ENCODE peak calls at places on chromosomes 4 and X, in nine cellular contexts. One of them, this sample, is unnamed.

GRCh38 chr4:33073811-33074210 is 2353.6 kb downstream of the PCDH7 start:
- DNase-seq in GM12878: no peak
- DNase-seq in HCT116: no peak
- DNase-seq in mammary epithelial cell: no peak
- DNase-seq in astrocyte: peak
- DNase-seq in GM23248: peak
- DNase-seq in PC-3: peak
- DNase-seq in fibroblast of lung: peak
- DNase-seq in DND-41: no peak
- DNase-seq in this sample: no peak

GRCh38 chr4:141702472-141703182 is 66.2 kb downstream of the IL15 start:
- DNase-seq in GM23248: no peak
- DNase-seq in GM12878: no peak
- DNase-seq in PC-3: peak
- DNase-seq in mammary epithelial cell: no peak
- DNase-seq in HCT116: peak
- DNase-seq in astrocyte: no peak
- DNase-seq in fibroblast of lung: peak
- DNase-seq in DND-41: no peak
- DNase-seq in this sample: peak

GRCh38 chr4:147054241-147054902 is 108.7 kb upstream of the TTC29 start:
- DNase-seq in mammary epithelial cell: no peak
- DNase-seq in DND-41: no peak
- DNase-seq in PC-3: peak
- DNase-seq in astrocyte: peak
- DNase-seq in HCT116: no peak
- DNase-seq in GM23248: no peak
- DNase-seq in fibroblast of lung: peak
- DNase-seq in GM12878: no peak
- DNase-seq in this sample: peak

GRCh38 chrX:109934434-109934833 is 68.5 kb upstream of the TMEM164 start:
- DNase-seq in PC-3: no peak
- DNase-seq in mammary epithelial cell: no peak
- DNase-seq in GM23248: peak
- DNase-seq in fibroblast of lung: peak
- DNase-seq in HCT116: no peak
- DNase-seq in astrocyte: peak
- DNase-seq in DND-41: no peak
- DNase-seq in GM12878: no peak
- DNase-seq in this sample: no peak

GRCh38 chrX:10467793-10468192 is 152.6 kb downstream of the MID1 start:
- DNase-seq in HCT116: no peak
- DNase-seq in fibroblast of lung: peak
- DNase-seq in DND-41: no peak
- DNase-seq in mammary epithelial cell: no peak
- DNase-seq in GM12878: no peak
- DNase-seq in GM23248: peak
- DNase-seq in PC-3: no peak
- DNase-seq in astrocyte: peak
- DNase-seq in this sample: no peak

GRCh38 chr4:41257901-41258300 is 1.2 kb downstream of the UCHL1 start:
- DNase-seq in fibroblast of lung: peak
- DNase-seq in PC-3: no peak
- DNase-seq in GM23248: no peak
- DNase-seq in mammary epithelial cell: no peak
- DNase-seq in HCT116: no peak
- DNase-seq in GM12878: no peak
- DNase-seq in DND-41: no peak
- DNase-seq in astrocyte: no peak
- DNase-seq in this sample: peak

GRCh38 chr4:2852481-2852881 is 8.8 kb downstream of the ADD1 start:
- DNase-seq in HCT116: no peak
- DNase-seq in DND-41: peak
- DNase-seq in mammary epithelial cell: no peak
- DNase-seq in PC-3: no peak
- DNase-seq in GM23248: peak
- DNase-seq in astrocyte: no peak
- DNase-seq in GM12878: peak
- DNase-seq in fibroblast of lung: no peak
- DNase-seq in this sample: no peak

GRCh38 chrX:15873566-15873965 is 19.0 kb upstream of the AP1S2 start:
- DNase-seq in PC-3: no peak
- DNase-seq in HCT116: no peak
- DNase-seq in GM23248: no peak
- DNase-seq in DND-41: no peak
- DNase-seq in GM12878: no peak
- DNase-seq in astrocyte: peak
- DNase-seq in fibroblast of lung: peak
- DNase-seq in mammary epithelial cell: peak
- DNase-seq in this sample: no peak

GRCh38 chrX:105823092-105823454 is 734 bp downstream of the NRK start:
- DNase-seq in GM12878: no peak
- DNase-seq in PC-3: no peak
- DNase-seq in DND-41: no peak
- DNase-seq in GM23248: no peak
- DNase-seq in fibroblast of lung: no peak
- DNase-seq in mammary epithelial cell: no peak
- DNase-seq in HCT116: no peak
- DNase-seq in astrocyte: no peak
- DNase-seq in this sample: no peak

GRCh38 chrX:105822138-105823091 is at the start of gene NRK:
- DNase-seq in fibroblast of lung: peak
- DNase-seq in astrocyte: peak
- DNase-seq in DND-41: no peak
- DNase-seq in GM23248: no peak
- DNase-seq in mammary epithelial cell: no peak
- DNase-seq in PC-3: no peak
- DNase-seq in HCT116: no peak
- DNase-seq in GM12878: no peak
- DNase-seq in this sample: no peak

GRCh38 chrX:105820247-105820646 is 2.1 kb upstream of the NRK start:
- DNase-seq in HCT116: no peak
- DNase-seq in GM12878: no peak
- DNase-seq in fibroblast of lung: no peak
- DNase-seq in PC-3: no peak
- DNase-seq in DND-41: no peak
- DNase-seq in astrocyte: no peak
- DNase-seq in GM23248: no peak
- DNase-seq in mammary epithelial cell: no peak
- DNase-seq in this sample: no peak

GRCh38 chrX:105816517-105816916 is 5.8 kb upstream of the NRK start:
- DNase-seq in HCT116: no peak
- DNase-seq in astrocyte: no peak
- DNase-seq in GM23248: no peak
- DNase-seq in GM12878: no peak
- DNase-seq in mammary epithelial cell: no peak
- DNase-seq in PC-3: no peak
- DNase-seq in fibroblast of lung: no peak
- DNase-seq in DND-41: no peak
- DNase-seq in this sample: no peak

GRCh38 chrX:105821471-105822081 is 763 bp upstream of the NRK start:
- DNase-seq in PC-3: peak
- DNase-seq in GM12878: no peak
- DNase-seq in GM23248: no peak
- DNase-seq in astrocyte: peak
- DNase-seq in fibroblast of lung: peak
- DNase-seq in HCT116: no peak
- DNase-seq in DND-41: no peak
- DNase-seq in mammary epithelial cell: no peak
- DNase-seq in this sample: no peak
- TF ChIP-seq EZH2 in PC-3: no peak
- TF ChIP-seq EZH2 in GM12878: no peak
- TF ChIP-seq EZH2 in GM23248: no peak
- TF ChIP-seq EZH2 in astrocyte: peak
- TF ChIP-seq EZH2 in fibroblast of lung: no peak
- TF ChIP-seq EZH2 in HCT116: no peak
- TF ChIP-seq EZH2 in DND-41: no peak
- TF ChIP-seq EZH2 in mammary epithelial cell: no peak
- TF ChIP-seq EZH2 in this sample: no peak

GRCh38 chr4:185387957-185388356 is 7.8 kb downstream of the LRP2BP start:
- DNase-seq in fibroblast of lung: no peak
- DNase-seq in GM12878: no peak
- DNase-seq in PC-3: no peak
- DNase-seq in astrocyte: no peak
- DNase-seq in mammary epithelial cell: no peak
- DNase-seq in HCT116: no peak
- DNase-seq in GM23248: no peak
- DNase-seq in DND-41: no peak
- DNase-seq in this sample: no peak

GRCh38 chr4:185382754-185383153 is 13.0 kb downstream of the LRP2BP start:
- DNase-seq in GM23248: no peak
- DNase-seq in fibroblast of lung: no peak
- DNase-seq in HCT116: no peak
- DNase-seq in mammary epithelial cell: no peak
- DNase-seq in DND-41: no peak
- DNase-seq in astrocyte: no peak
- DNase-seq in PC-3: no peak
- DNase-seq in GM12878: no peak
- DNase-seq in this sample: no peak

GRCh38 chr4:185384061-185384460 is 11.7 kb downstream of the LRP2BP start:
- DNase-seq in GM23248: no peak
- DNase-seq in fibroblast of lung: no peak
- DNase-seq in astrocyte: no peak
- DNase-seq in PC-3: no peak
- DNase-seq in GM12878: no peak
- DNase-seq in HCT116: no peak
- DNase-seq in DND-41: no peak
- DNase-seq in mammary epithelial cell: no peak
- DNase-seq in this sample: no peak

GRCh38 chr4:185383451-185383850 is 12.3 kb downstream of the LRP2BP start:
- DNase-seq in GM12878: no peak
- DNase-seq in PC-3: peak
- DNase-seq in HCT116: no peak
- DNase-seq in DND-41: no peak
- DNase-seq in fibroblast of lung: no peak
- DNase-seq in astrocyte: no peak
- DNase-seq in mammary epithelial cell: peak
- DNase-seq in GM23248: no peak
- DNase-seq in this sample: no peak

GRCh38 chr4:185384877-185385465 is 10.8 kb downstream of the LRP2BP start:
- DNase-seq in HCT116: no peak
- DNase-seq in fibroblast of lung: peak
- DNase-seq in DND-41: no peak
- DNase-seq in PC-3: no peak
- DNase-seq in GM12878: no peak
- DNase-seq in GM23248: no peak
- DNase-seq in mammary epithelial cell: no peak
- DNase-seq in astrocyte: no peak
- DNase-seq in this sample: peak
- H3K27ac ChIP-seq in HCT116: no peak
- H3K27ac ChIP-seq in fibroblast of lung: no peak
- H3K27ac ChIP-seq in DND-41: no peak
- H3K27ac ChIP-seq in PC-3: no peak
- H3K27ac ChIP-seq in GM12878: no peak
- H3K27ac ChIP-seq in GM23248: no peak
- H3K27ac ChIP-seq in mammary epithelial cell: no peak
- H3K27ac ChIP-seq in astrocyte: no peak
- H3K27ac ChIP-seq in this sample: no peak

DNA sequence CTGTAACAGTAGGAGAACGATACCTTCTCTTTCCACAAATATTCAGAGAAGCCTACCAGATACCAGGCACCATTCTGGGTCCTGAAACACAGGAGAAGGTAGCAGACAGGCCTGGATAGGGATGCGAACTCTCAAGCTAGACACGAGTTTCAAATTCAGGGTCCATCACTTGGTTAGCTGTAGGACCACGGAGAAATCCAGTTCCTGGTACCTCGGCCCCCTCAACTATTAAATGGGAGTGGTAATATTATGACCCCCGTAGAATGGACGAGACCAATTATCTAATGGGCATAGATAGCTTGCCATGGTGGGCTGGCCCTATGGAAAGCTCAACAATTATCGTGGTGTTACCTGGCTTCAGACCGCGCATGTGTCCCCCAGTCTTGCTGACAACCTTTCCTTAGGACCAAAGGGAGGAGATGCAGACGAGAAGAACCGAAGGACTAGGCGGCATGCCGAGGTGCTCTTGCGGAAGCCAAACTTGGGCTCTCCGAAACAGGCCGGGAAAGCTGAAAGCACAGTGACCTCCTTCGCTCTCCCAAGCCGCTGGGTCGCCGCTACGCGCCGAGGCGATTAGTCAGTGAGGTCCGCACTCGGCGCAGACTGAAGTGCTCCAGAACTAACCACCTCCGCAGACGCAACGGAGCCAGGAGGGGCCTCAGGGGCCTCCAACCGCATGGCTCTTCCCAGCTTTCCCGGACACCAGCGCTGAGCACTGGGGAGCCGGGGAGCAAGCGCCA is 19.6 kb downstream of the NKX3-2 start:
- DNase-seq in fibroblast of lung: no peak
- DNase-seq in astrocyte: peak
- DNase-seq in PC-3: no peak
- DNase-seq in mammary epithelial cell: no peak
- DNase-seq in DND-41: no peak
- DNase-seq in GM23248: peak
- DNase-seq in HCT116: no peak
- DNase-seq in GM12878: no peak
- DNase-seq in this sample: no peak
- TF ChIP-seq EZH2 in fibroblast of lung: peak
- TF ChIP-seq EZH2 in astrocyte: peak
- TF ChIP-seq EZH2 in PC-3: no peak
- TF ChIP-seq EZH2 in mammary epithelial cell: no peak
- TF ChIP-seq EZH2 in DND-41: no peak
- TF ChIP-seq EZH2 in GM23248: no peak
- TF ChIP-seq EZH2 in HCT116: no peak
- TF ChIP-seq EZH2 in GM12878: no peak
- TF ChIP-seq EZH2 in this sample: no peak

GRCh38 chrX:69139516-69139915 is 25.7 kb downstream of the PJA1 start:
- DNase-seq in mammary epithelial cell: no peak
- DNase-seq in GM23248: no peak
- DNase-seq in astrocyte: peak
- DNase-seq in HCT116: no peak
- DNase-seq in GM12878: no peak
- DNase-seq in DND-41: no peak
- DNase-seq in fibroblast of lung: no peak
- DNase-seq in PC-3: no peak
- DNase-seq in this sample: no peak

GRCh38 chrX:69138512-69138911 is 26.7 kb downstream of the PJA1 start:
- DNase-seq in DND-41: no peak
- DNase-seq in fibroblast of lung: no peak
- DNase-seq in PC-3: no peak
- DNase-seq in astrocyte: no peak
- DNase-seq in mammary epithelial cell: no peak
- DNase-seq in HCT116: no peak
- DNase-seq in GM23248: peak
- DNase-seq in GM12878: no peak
- DNase-seq in this sample: no peak

GRCh38 chrX:69137911-69138310 is 27.3 kb downstream of the PJA1 start:
- DNase-seq in PC-3: no peak
- DNase-seq in astrocyte: no peak
- DNase-seq in GM23248: no peak
- DNase-seq in DND-41: no peak
- DNase-seq in fibroblast of lung: no peak
- DNase-seq in HCT116: no peak
- DNase-seq in GM12878: no peak
- DNase-seq in mammary epithelial cell: no peak
- DNase-seq in this sample: no peak

GRCh38 chrX:69136546-69137331 is 28.5 kb downstream of the PJA1 start:
- DNase-seq in DND-41: no peak
- DNase-seq in mammary epithelial cell: no peak
- DNase-seq in HCT116: no peak
- DNase-seq in PC-3: no peak
- DNase-seq in GM12878: no peak
- DNase-seq in fibroblast of lung: peak
- DNase-seq in GM23248: no peak
- DNase-seq in astrocyte: no peak
- DNase-seq in this sample: no peak

DNA sequence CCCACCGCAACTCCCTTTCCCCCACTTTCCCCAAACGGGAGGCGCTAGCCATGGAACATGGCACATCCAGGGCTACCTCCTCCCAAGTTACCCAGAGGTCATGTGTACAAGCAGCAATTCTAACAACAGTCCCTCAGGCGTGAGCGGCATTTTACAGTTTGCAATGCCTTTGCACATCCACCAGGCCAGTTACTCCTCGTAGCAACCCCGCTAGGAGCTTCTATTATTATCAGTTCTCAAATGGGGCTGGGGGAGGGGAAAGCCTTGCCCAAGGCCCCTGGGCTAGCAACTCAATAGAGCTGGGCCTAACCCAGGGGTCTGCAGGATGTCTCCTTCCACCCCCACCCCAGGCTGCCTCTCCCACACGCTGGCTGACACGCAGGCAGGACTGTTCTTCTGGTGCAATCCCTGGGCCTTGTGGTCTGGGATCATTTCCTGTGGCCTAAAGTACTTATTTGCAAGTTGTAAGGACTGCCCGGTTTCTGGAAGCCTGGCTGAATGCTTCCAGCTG is 27.8 kb downstream of the PJA1 start:
- DNase-seq in DND-41: no peak
- DNase-seq in astrocyte: peak
- DNase-seq in mammary epithelial cell: no peak
- DNase-seq in HCT116: no peak
- DNase-seq in GM23248: peak
- DNase-seq in PC-3: no peak
- DNase-seq in fibroblast of lung: peak
- DNase-seq in GM12878: no peak
- DNase-seq in this sample: no peak
- H3K27ac ChIP-seq in DND-41: no peak
- H3K27ac ChIP-seq in astrocyte: peak
- H3K27ac ChIP-seq in mammary epithelial cell: no peak
- H3K27ac ChIP-seq in HCT116: no peak
- H3K27ac ChIP-seq in GM23248: peak
- H3K27ac ChIP-seq in PC-3: no peak
- H3K27ac ChIP-seq in fibroblast of lung: peak
- H3K27ac ChIP-seq in GM12878: no peak
- H3K27ac ChIP-seq in this sample: no peak

This sample was measured in A673.